ENCODE peak calls at places on chromosomes 7 and 10, in seven cellular contexts. One of them, this sample, is unnamed.
A peak's percentile ranks its signal among the peaks of the same experiment; 100 is the strongest.

GRCh38 chr10:97468162-97468561 is 22.2 kb downstream of the ZDHHC16 start:
- DNase-seq in cardiac fibroblast: no peak
- DNase-seq in AG04450: no peak
- DNase-seq in hypothalamus: no peak
- DNase-seq in stimulated activated CD8-positive, alpha-beta memory T cell treated with anti-CD3 and anti-CD28 coated beads, Interleukin-4, amount 100 ng/mL, for 4 hours: no peak
- DNase-seq in PC-3: no peak
- DNase-seq in HTR-8/SVneo: no peak
- DNase-seq in this sample: no peak

GRCh38 chr7:44561962-44562621 is 11.6 kb downstream of the DDX56 start:
- DNase-seq in cardiac fibroblast: peak; percentile 69
- DNase-seq in AG04450: no peak
- DNase-seq in hypothalamus: no peak
- DNase-seq in stimulated activated CD8-positive, alpha-beta memory T cell treated with anti-CD3 and anti-CD28 coated beads, Interleukin-4, amount 100 ng/mL, for 4 hours: no peak
- DNase-seq in PC-3: peak; percentile 72
- DNase-seq in HTR-8/SVneo: peak; percentile 36
- DNase-seq in this sample: peak; percentile 73

GRCh38 chr10:29576681-29577080 is 58.1 kb downstream of the SVIL start:
- DNase-seq in cardiac fibroblast: peak; percentile 62
- DNase-seq in AG04450: no peak
- DNase-seq in hypothalamus: no peak
- DNase-seq in stimulated activated CD8-positive, alpha-beta memory T cell treated with anti-CD3 and anti-CD28 coated beads, Interleukin-4, amount 100 ng/mL, for 4 hours: no peak
- DNase-seq in PC-3: no peak
- DNase-seq in HTR-8/SVneo: no peak
- DNase-seq in this sample: no peak

GRCh38 chr10:2980791-2981360 is 86.5 kb upstream of the PFKP start:
- DNase-seq in cardiac fibroblast: peak; percentile 64
- DNase-seq in AG04450: no peak
- DNase-seq in hypothalamus: no peak
- DNase-seq in stimulated activated CD8-positive, alpha-beta memory T cell treated with anti-CD3 and anti-CD28 coated beads, Interleukin-4, amount 100 ng/mL, for 4 hours: no peak
- DNase-seq in PC-3: no peak
- DNase-seq in HTR-8/SVneo: no peak
- DNase-seq in this sample: peak; percentile 17

GRCh38 chr7:123657304-123657685 is 1.6 kb downstream of the LMOD2 start:
- DNase-seq in cardiac fibroblast: no peak
- DNase-seq in AG04450: no peak
- DNase-seq in hypothalamus: no peak
- DNase-seq in stimulated activated CD8-positive, alpha-beta memory T cell treated with anti-CD3 and anti-CD28 coated beads, Interleukin-4, amount 100 ng/mL, for 4 hours: no peak
- DNase-seq in PC-3: no peak
- DNase-seq in HTR-8/SVneo: no peak
- DNase-seq in this sample: no peak

GRCh38 chr7:11427686-11428273 is 404.2 kb downstream of the THSD7A start:
- DNase-seq in cardiac fibroblast: peak; percentile 86
- DNase-seq in AG04450: peak; percentile 46
- DNase-seq in hypothalamus: no peak
- DNase-seq in stimulated activated CD8-positive, alpha-beta memory T cell treated with anti-CD3 and anti-CD28 coated beads, Interleukin-4, amount 100 ng/mL, for 4 hours: no peak
- DNase-seq in PC-3: peak; percentile 74
- DNase-seq in HTR-8/SVneo: peak; percentile 15
- DNase-seq in this sample: peak; percentile 59

GRCh38 chr10:59903871-59904270 is 2.5 kb downstream of the CCDC6 start:
- DNase-seq in cardiac fibroblast: peak; percentile 33
- DNase-seq in AG04450: no peak
- DNase-seq in hypothalamus: no peak
- DNase-seq in stimulated activated CD8-positive, alpha-beta memory T cell treated with anti-CD3 and anti-CD28 coated beads, Interleukin-4, amount 100 ng/mL, for 4 hours: no peak
- DNase-seq in PC-3: no peak
- DNase-seq in HTR-8/SVneo: no peak
- DNase-seq in this sample: peak; percentile 54

GRCh38 chr7:110090113-110090820 is 1000.7 kb upstream of the LRRN3 start:
- DNase-seq in cardiac fibroblast: peak; percentile 60
- DNase-seq in AG04450: no peak
- DNase-seq in hypothalamus: no peak
- DNase-seq in stimulated activated CD8-positive, alpha-beta memory T cell treated with anti-CD3 and anti-CD28 coated beads, Interleukin-4, amount 100 ng/mL, for 4 hours: no peak
- DNase-seq in PC-3: peak; percentile 64
- DNase-seq in HTR-8/SVneo: no peak
- DNase-seq in this sample: peak; percentile 18

GRCh38 chr7:127879942-127880341 is 151.3 kb downstream of the LRRC4 start:
- DNase-seq in cardiac fibroblast: no peak
- DNase-seq in AG04450: no peak
- DNase-seq in hypothalamus: no peak
- DNase-seq in stimulated activated CD8-positive, alpha-beta memory T cell treated with anti-CD3 and anti-CD28 coated beads, Interleukin-4, amount 100 ng/mL, for 4 hours: no peak
- DNase-seq in PC-3: no peak
- DNase-seq in HTR-8/SVneo: no peak
- DNase-seq in this sample: no peak

GRCh38 chr10:103733002-103733419 is 122.4 kb downstream of the SH3PXD2A start:
- DNase-seq in cardiac fibroblast: no peak
- DNase-seq in AG04450: no peak
- DNase-seq in hypothalamus: no peak
- DNase-seq in stimulated activated CD8-positive, alpha-beta memory T cell treated with anti-CD3 and anti-CD28 coated beads, Interleukin-4, amount 100 ng/mL, for 4 hours: no peak
- DNase-seq in PC-3: no peak
- DNase-seq in HTR-8/SVneo: no peak
- DNase-seq in this sample: no peak

GRCh38 chr7:20778063-20778721 is 8.5 kb downstream of the SP8 start:
- DNase-seq in cardiac fibroblast: no peak
- DNase-seq in AG04450: no peak
- DNase-seq in hypothalamus: no peak
- DNase-seq in stimulated activated CD8-positive, alpha-beta memory T cell treated with anti-CD3 and anti-CD28 coated beads, Interleukin-4, amount 100 ng/mL, for 4 hours: no peak
- DNase-seq in PC-3: peak; percentile 49
- DNase-seq in HTR-8/SVneo: no peak
- DNase-seq in this sample: peak; percentile 62

GRCh38 chr7:78039791-78040776 is 241.5 kb downstream of the PHTF2 start:
- DNase-seq in cardiac fibroblast: peak; percentile 18
- DNase-seq in AG04450: no peak
- DNase-seq in hypothalamus: no peak
- DNase-seq in stimulated activated CD8-positive, alpha-beta memory T cell treated with anti-CD3 and anti-CD28 coated beads, Interleukin-4, amount 100 ng/mL, for 4 hours: no peak
- DNase-seq in PC-3: no peak
- DNase-seq in HTR-8/SVneo: no peak
- DNase-seq in this sample: peak; percentile 46

GRCh38 chr10:52409928-52410327 is 95.8 kb downstream of the DKK1 start:
- DNase-seq in cardiac fibroblast: no peak
- DNase-seq in AG04450: no peak
- DNase-seq in hypothalamus: no peak
- DNase-seq in stimulated activated CD8-positive, alpha-beta memory T cell treated with anti-CD3 and anti-CD28 coated beads, Interleukin-4, amount 100 ng/mL, for 4 hours: no peak
- DNase-seq in PC-3: peak; percentile 67
- DNase-seq in HTR-8/SVneo: no peak
- DNase-seq in this sample: no peak

GRCh38 chr10:77049896-77050295 is 587.7 kb downstream of the KCNMA1 start:
- DNase-seq in cardiac fibroblast: peak; percentile 45
- DNase-seq in AG04450: no peak
- DNase-seq in hypothalamus: no peak
- DNase-seq in stimulated activated CD8-positive, alpha-beta memory T cell treated with anti-CD3 and anti-CD28 coated beads, Interleukin-4, amount 100 ng/mL, for 4 hours: no peak
- DNase-seq in PC-3: peak; percentile 50
- DNase-seq in HTR-8/SVneo: peak; percentile 7
- DNase-seq in this sample: peak; percentile 79

GRCh38 chr7:149686001-149686400 is 87.4 kb downstream of the ZNF467 start:
- DNase-seq in cardiac fibroblast: peak; percentile 80
- DNase-seq in AG04450: no peak
- DNase-seq in hypothalamus: no peak
- DNase-seq in stimulated activated CD8-positive, alpha-beta memory T cell treated with anti-CD3 and anti-CD28 coated beads, Interleukin-4, amount 100 ng/mL, for 4 hours: no peak
- DNase-seq in PC-3: no peak
- DNase-seq in HTR-8/SVneo: no peak
- DNase-seq in this sample: peak; percentile 80

GRCh38 chr10:70765794-70766594 is 19.2 kb downstream of the TBATA start:
- DNase-seq in cardiac fibroblast: no peak
- DNase-seq in AG04450: no peak
- DNase-seq in hypothalamus: no peak
- DNase-seq in stimulated activated CD8-positive, alpha-beta memory T cell treated with anti-CD3 and anti-CD28 coated beads, Interleukin-4, amount 100 ng/mL, for 4 hours: no peak
- DNase-seq in PC-3: no peak
- DNase-seq in HTR-8/SVneo: no peak
- DNase-seq in this sample: no peak

GRCh38 chr7:50068850-50069551 is 24.0 kb downstream of the ZPBP start:
- DNase-seq in cardiac fibroblast: peak; percentile 65
- DNase-seq in AG04450: no peak
- DNase-seq in hypothalamus: no peak
- DNase-seq in stimulated activated CD8-positive, alpha-beta memory T cell treated with anti-CD3 and anti-CD28 coated beads, Interleukin-4, amount 100 ng/mL, for 4 hours: no peak
- DNase-seq in PC-3: peak; percentile 85
- DNase-seq in HTR-8/SVneo: no peak
- DNase-seq in this sample: peak; percentile 27